ENCODE peak calls at places on chromosome 18, in nine cellular contexts. C is GM12878, R is A549, I is HepG2, P is HCT116, Y is GM23338, N is K562, S is Panc1, Q is SK-N-SH. B is an unnamed sample.

GRCh38 chr18:57446322-57446721 is 11.1 kb downstream of the ONECUT2 start:
- DNase-seq in C (no peak), R (peak), I (peak), P (no peak), Y (peak), N (peak), S (no peak), Q (no peak), B (peak)

GRCh38 chr18:79950440-79951341 is 762 bp downstream of the SLC66A2 start:
- DNase-seq in C (no peak), R (no peak), I (no peak), P (no peak), Y (peak), N (peak), S (no peak), Q (peak), B (peak)

GRCh38 chr18:28087173-28087563 is 89.8 kb downstream of the CDH2 start:
- DNase-seq in C (no peak), R (no peak), I (peak), P (no peak), Y (no peak), N (no peak), S (no peak), Q (peak), B (no peak)

GRCh38 chr18:50053142-50053541 is 141.8 kb downstream of the MYO5B start:
- DNase-seq in C (no peak), R (no peak), I (no peak), P (no peak), Y (no peak), N (no peak), S (no peak), Q (no peak), B (no peak)

GRCh38 chr18:31206787-31207381 is 44.2 kb upstream of the DSC1 start:
- DNase-seq in C (peak), R (peak), I (peak), P (peak), Y (peak), N (peak), S (peak), Q (peak), B (peak)

GRCh38 chr18:78672862-78673446 is 306.7 kb upstream of the SALL3 start:
- DNase-seq in C (no peak), R (no peak), I (no peak), P (no peak), Y (no peak), N (peak), S (no peak), Q (no peak), B (no peak)

GRCh38 chr18:75802681-75803080 is 375.2 kb upstream of the SMIM21 start:
- DNase-seq in C (no peak), R (no peak), I (no peak), P (no peak), Y (no peak), N (no peak), S (no peak), Q (no peak), B (no peak)

GRCh38 chr18:79476918-79477685 is 81.4 kb downstream of the NFATC1 start:
- DNase-seq in C (no peak), R (no peak), I (peak), P (no peak), Y (no peak), N (no peak), S (no peak), Q (no peak), B (no peak)

GRCh38 chr18:79955302-79956075 is 4.0 kb upstream of the SLC66A2 start:
- DNase-seq in C (no peak), R (no peak), I (no peak), P (no peak), Y (no peak), N (no peak), S (no peak), Q (no peak), B (no peak)

GRCh38 chr18:8247700-8248099 is 361.5 kb upstream of the RAB12 start:
- DNase-seq in C (no peak), R (no peak), I (no peak), P (no peak), Y (peak), N (no peak), S (no peak), Q (no peak), B (no peak)

GRCh38 chr18:7980136-7980535 is 413.0 kb downstream of the PTPRM start:
- DNase-seq in C (no peak), R (no peak), I (peak), P (peak), Y (peak), N (peak), S (no peak), Q (no peak), B (no peak)

GRCh38 chr18:33605250-33605649 is 27.2 kb downstream of the ASXL3 start:
- DNase-seq in C (no peak), R (no peak), I (no peak), P (no peak), Y (no peak), N (no peak), S (no peak), Q (no peak), B (no peak)

GRCh38 chr18:71036783-71037182 is 747.9 kb downstream of the SOCS6 start:
- DNase-seq in C (no peak), R (peak), I (peak), P (no peak), Y (no peak), N (no peak), S (peak), Q (no peak), B (no peak)

GRCh38 chr18:26089247-26090129 is 925 bp downstream of the SS18 start:
- DNase-seq in C (no peak), R (peak), I (peak), P (no peak), Y (peak), N (peak), S (no peak), Q (peak), B (peak)

GRCh38 chr18:79400091-79400590 is 4.4 kb downstream of the NFATC1 start:
- DNase-seq in C (no peak), R (no peak), I (no peak), P (no peak), Y (no peak), N (peak), S (no peak), Q (no peak), B (peak)

GRCh38 chr18:55781481-55781957 is 193.5 kb upstream of the TCF4 start:
- DNase-seq in C (no peak), R (peak), I (no peak), P (no peak), Y (peak), N (peak), S (peak), Q (peak), B (peak)

GRCh38 chr18:49849331-49850217 is 36.2 kb upstream of the ACAA2 start:
- DNase-seq in C (no peak), R (peak), I (peak), P (peak), Y (peak), N (peak), S (peak), Q (no peak), B (no peak)

GRCh38 chr18:21762181-21762772 is 21.7 kb downstream of the MIB1 start:
- DNase-seq in C (no peak), R (no peak), I (no peak), P (no peak), Y (no peak), N (no peak), S (no peak), Q (no peak), B (no peak)

GRCh38 chr18:38427736-38428135 is 862.1 kb upstream of the CELF4 start:
- DNase-seq in C (no peak), R (no peak), I (no peak), P (no peak), Y (no peak), N (no peak), S (no peak), Q (no peak), B (no peak)

GRCh38 chr18:23825978-23826405 is 136.7 kb downstream of the LAMA3 start:
- DNase-seq in C (no peak), R (no peak), I (no peak), P (no peak), Y (no peak), N (no peak), S (no peak), Q (no peak), B (no peak)

GRCh38 chr18:44732604-44733003 is 51.9 kb downstream of the SETBP1 start:
- DNase-seq in C (no peak), R (no peak), I (no peak), P (no peak), Y (peak), N (no peak), S (no peak), Q (no peak), B (no peak)

GRCh38 chr18:2087877-2088673 is 483.2 kb downstream of the METTL4 start:
- DNase-seq in C (no peak), R (no peak), I (no peak), P (no peak), Y (no peak), N (no peak), S (no peak), Q (no peak), B (peak)

GRCh38 chr18:14942275-14942674 is 194.3 kb downstream of the ANKRD30B start:
- DNase-seq in C (no peak), R (no peak), I (no peak), P (no peak), Y (no peak), N (no peak), S (no peak), Q (no peak), B (no peak)

GRCh38 chr18:79523738-79524180 is 128.0 kb downstream of the NFATC1 start:
- DNase-seq in C (peak), R (no peak), I (no peak), P (no peak), Y (no peak), N (no peak), S (no peak), Q (no peak), B (peak)

GRCh38 chr18:55317832-55318231 is 270.2 kb downstream of the TCF4 start:
- DNase-seq in C (no peak), R (no peak), I (no peak), P (no peak), Y (no peak), N (no peak), S (no peak), Q (no peak), B (no peak)

GRCh38 chr18:5894613-5895299 is 566 bp downstream of the TMEM200C start:
- DNase-seq in C (no peak), R (no peak), I (no peak), P (no peak), Y (peak), N (no peak), S (no peak), Q (peak), B (no peak)

GRCh38 chr18:5894215-5894612 is 1.1 kb downstream of the TMEM200C start:
- DNase-seq in C (no peak), R (no peak), I (no peak), P (no peak), Y (no peak), N (no peak), S (no peak), Q (no peak), B (no peak)

GRCh38 chr18:5892772-5893431 is 2.4 kb downstream of the TMEM200C start:
- DNase-seq in C (no peak), R (no peak), I (no peak), P (no peak), Y (no peak), N (no peak), S (no peak), Q (no peak), B (no peak)

GRCh38 chr18:5895300-5895885 is at the start of gene TMEM200C:
- DNase-seq in C (no peak), R (no peak), I (no peak), P (no peak), Y (peak), N (no peak), S (no peak), Q (peak), B (no peak)

DNA sequence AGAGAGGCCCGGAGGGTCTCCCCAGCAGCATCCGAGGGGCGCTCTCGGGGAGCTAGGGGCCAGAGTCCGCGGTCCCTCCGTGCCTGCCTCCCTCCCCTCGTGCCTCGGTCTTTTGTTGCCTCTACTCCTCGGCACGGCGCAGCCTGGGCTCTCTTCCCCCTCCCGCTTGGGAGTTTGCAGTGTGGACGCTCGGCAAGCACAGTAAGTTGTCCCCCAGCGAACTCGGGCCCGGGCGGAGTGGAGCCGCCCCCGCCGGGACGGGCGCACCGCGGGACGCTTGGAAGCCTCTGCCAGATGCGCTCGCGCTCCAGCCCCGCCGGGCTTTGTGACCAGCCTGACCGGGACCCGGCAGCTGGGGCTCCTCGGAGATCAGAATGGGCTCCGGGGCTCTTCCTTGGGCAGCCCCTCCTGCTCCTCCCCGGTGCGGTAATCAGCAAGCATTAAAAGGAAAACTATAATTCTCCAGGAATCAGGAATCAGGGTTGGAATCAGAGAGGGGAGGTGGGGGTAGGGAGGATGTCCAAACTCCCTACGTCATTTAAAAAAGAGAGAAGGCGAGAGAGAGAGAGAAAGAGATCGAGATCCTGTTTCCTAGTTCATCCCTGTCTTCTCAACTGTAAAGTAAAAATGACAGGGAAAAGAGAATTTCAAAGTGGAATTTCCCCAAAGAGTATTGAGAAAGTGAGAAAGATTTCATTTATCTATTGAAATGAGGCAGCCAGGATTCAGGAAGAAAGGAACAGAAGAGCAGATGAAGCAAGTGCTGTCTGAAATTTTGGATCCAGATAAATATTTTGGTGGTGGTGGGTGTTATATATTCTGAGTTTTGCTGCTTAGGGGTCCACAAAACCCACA is 791 bp upstream of the TMEM200C start:
- DNase-seq in C (no peak), R (no peak), I (no peak), P (no peak), Y (peak), N (no peak), S (no peak), Q (peak), B (no peak)
- H3K4me3 ChIP-seq in C (no peak), R (peak), I (peak), P (no peak), Y (peak), N (no peak), S (peak), Q (no peak), B (no peak)

DNA sequence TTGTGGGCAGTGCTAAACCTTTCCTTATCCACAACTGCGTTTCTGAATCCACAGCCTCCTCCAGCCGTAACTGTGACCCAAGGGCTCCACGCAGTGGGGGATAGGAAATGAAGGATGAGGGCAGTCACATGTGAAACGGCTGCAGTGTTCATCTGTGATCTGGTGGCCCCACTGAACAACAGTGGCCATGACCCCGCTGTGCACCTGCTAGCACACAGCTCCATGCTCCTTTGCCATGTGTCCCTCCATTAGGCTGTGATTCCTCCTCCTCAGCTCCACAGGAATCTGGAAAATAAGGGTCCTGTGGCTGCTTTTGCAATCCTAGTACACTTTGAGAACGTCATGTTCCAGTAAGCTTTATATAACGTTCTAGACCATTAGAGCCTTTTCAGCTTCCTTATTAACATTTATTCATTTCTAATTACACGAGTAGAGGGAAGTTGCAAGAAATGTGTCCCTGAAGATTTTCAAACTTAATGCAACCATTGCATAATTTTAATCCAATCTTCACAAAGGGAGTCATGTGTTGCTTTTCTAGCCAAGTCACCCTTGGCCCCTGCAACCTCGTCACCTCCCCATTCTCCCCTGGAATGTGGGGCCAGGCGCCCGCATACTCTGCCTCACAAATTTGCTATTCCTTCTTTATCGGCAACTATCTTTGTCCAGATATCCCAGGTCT is 7.1 kb upstream of the NAPG start:
- DNase-seq in C (no peak), R (no peak), I (peak), P (no peak), Y (no peak), N (peak), S (no peak), Q (peak), B (peak)
- TF ChIP-seq CTCF in C (peak), R (no peak), I (peak), P (no peak), Y (no peak), N (peak), S (peak), Q (peak), B (no peak)

DNA sequence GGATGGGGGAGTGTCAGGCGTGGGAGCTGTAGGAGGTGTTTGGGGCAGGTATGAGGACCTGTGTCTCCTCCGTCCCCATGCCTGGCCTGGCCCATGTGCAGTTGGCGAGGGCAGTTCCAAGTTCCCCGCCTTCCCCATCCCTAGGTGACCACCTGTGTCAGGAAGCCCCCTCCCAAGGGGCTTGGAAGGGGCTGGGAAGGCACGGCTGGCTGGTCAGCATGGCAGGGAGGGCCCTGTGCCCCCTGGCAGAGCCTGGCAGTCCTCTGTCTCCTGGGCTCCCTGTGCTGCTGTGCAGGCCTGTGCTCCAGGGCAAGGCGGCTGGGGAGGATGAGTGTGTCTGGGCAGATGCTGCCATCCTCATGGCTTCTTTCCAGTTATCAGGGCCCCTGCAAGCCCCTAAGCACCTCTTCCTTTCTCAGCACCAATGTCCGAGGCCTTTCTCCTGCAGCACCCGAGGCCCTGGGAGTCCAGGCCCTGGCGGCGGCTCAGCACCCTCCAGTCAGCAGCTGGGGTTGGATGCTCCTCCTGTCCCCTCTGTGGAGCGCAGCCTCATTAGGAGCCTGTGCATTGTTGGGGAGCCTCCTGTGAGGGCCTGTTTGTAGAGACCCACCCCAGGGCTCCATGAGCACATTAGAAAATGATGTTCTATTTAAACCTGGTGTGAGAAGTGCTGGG is 101.7 kb downstream of the FAM210A start:
- DNase-seq in C (no peak), R (no peak), I (no peak), P (no peak), Y (no peak), N (no peak), S (no peak), Q (no peak), B (no peak)
- TF ChIP-seq REST in C (no peak), R (no peak), I (no peak), P (no peak), Y (no peak), N (no peak), S (no peak), Q (no peak), B (no peak)

DNA sequence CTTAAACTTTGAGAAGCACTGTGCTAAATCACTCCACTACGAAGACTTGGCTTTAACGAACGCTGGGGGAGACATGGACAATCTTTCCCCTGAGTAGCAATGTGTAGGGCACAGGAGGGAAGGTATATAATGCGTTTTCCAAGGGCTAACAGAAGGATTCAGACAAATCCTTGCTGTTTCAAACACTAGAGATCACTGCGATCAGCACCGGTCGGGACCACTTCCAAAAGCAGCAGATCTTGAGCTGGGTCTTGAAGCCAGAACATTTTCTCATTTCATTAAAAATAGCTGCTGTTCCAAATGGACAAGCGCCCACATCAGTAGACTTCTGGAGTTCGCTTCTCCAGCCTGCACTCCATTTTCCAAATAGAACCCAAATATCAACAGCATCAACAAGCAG is 65.1 kb upstream of the MAPRE2 start:
- DNase-seq in C (no peak), R (no peak), I (no peak), P (no peak), Y (no peak), N (no peak), S (no peak), Q (no peak), B (no peak)
- H3K4me3 ChIP-seq in C (no peak), R (peak), I (peak), P (peak), Y (peak), N (no peak), S (peak), Q (peak), B (no peak)

GRCh38 chr18:4119813-4120212 is 335.3 kb downstream of the DLGAP1 start:
- DNase-seq in C (no peak), R (no peak), I (no peak), P (no peak), Y (no peak), N (no peak), S (no peak), Q (no peak), B (no peak)
- TF ChIP-seq CTCF in C (no peak), R (no peak), I (no peak), P (no peak), Y (no peak), N (no peak), S (no peak), Q (no peak), B (no peak)

GRCh38 chr18:51070545-51070944 is 40.5 kb downstream of the SMAD4 start:
- DNase-seq in C (no peak), R (no peak), I (no peak), P (no peak), Y (no peak), N (no peak), S (no peak), Q (no peak), B (no peak)
- TF ChIP-seq REST in C (no peak), R (no peak), I (no peak), P (no peak), Y (no peak), N (no peak), S (no peak), Q (no peak), B (no peak)

B was measured in HL-60.